ENCODE peak calls at places on chromosomes 16 and 17, in five cellular contexts. N is WTC11, D is HepG2, I is H1, J is K562. K is an unnamed sample.
A peak's percentile ranks its signal among the peaks of the same experiment; 100 is the strongest.

GRCh38 chr17:68184141-68184571 is 63.7 kb upstream of the AMZ2 start:
- DNase-seq in D (no peak), J (no peak), N (no peak), I (no peak), K (no peak)

GRCh38 chr17:56718515-56718914 is 115.2 kb downstream of the C17orf67 start:
- DNase-seq in N (no peak), J (no peak), D (no peak), I (no peak), K (no peak)

GRCh38 chr17:41308251-41308917 is 725 bp downstream of the KRTAP16-1 start:
- DNase-seq in D (no peak), I (no peak), N (no peak), J (no peak), K (peak; percentile 40)

GRCh38 chr17:79840204-79840988 is 1.2 kb upstream of the CBX4 start:
- DNase-seq in N (peak; percentile 63), D (no peak), J (no peak), I (peak; percentile 67), K (no peak)

GRCh38 chr17:50661795-50662391 is 27.2 kb downstream of the ABCC3 start:
- DNase-seq in N (no peak), J (peak; percentile 91), D (peak; percentile 93), I (no peak), K (no peak)

GRCh38 chr16:64089697-64090096 is 1032.2 kb downstream of the CDH11 start:
- DNase-seq in I (no peak), N (no peak), J (peak; percentile 2), D (peak; percentile 50), K (no peak)

GRCh38 chr16:14600164-14600563 is 29.9 kb downstream of the PARN start:
- DNase-seq in D (peak; percentile 23), N (no peak), I (no peak), J (peak; percentile 16), K (no peak)

GRCh38 chr17:68057531-68057952 is 22.0 kb downstream of the KPNA2 start:
- DNase-seq in D (no peak), J (peak; percentile 29), N (peak; percentile 35), I (no peak), K (no peak)

GRCh38 chr17:19876524-19877161 is 8.9 kb upstream of the ULK2 start:
- DNase-seq in D (no peak), N (no peak), I (no peak), J (no peak), K (no peak)

GRCh38 chr17:75048396-75048933 is 1.4 kb downstream of the KCTD2 start:
- DNase-seq in N (no peak), J (no peak), D (no peak), I (no peak), K (no peak)

GRCh38 chr16:87415441-87415840 is 23.3 kb downstream of the MAP1LC3B start:
- DNase-seq in D (no peak), J (no peak), N (no peak), I (no peak), K (no peak)

GRCh38 chr17:78659546-78659945 is 82.3 kb upstream of the DNAH17 start:
- DNase-seq in J (no peak), D (no peak), N (no peak), I (no peak), K (no peak)

GRCh38 chr17:68290955-68291835 is at the start of the genes ARSG and SLC16A6:
- DNase-seq in N (peak; percentile 79), D (peak; percentile 78), I (peak; percentile 87), J (peak; percentile 90), K (no peak)

GRCh38 chr16:77064037-77064436 is 127.0 kb upstream of the MON1B start:
- DNase-seq in D (no peak), J (no peak), I (no peak), N (no peak), K (no peak)

GRCh38 chr16:15946257-15947044 is 3.0 kb upstream of the ABCC1 start:
- DNase-seq in J (no peak), D (peak; percentile 91), N (no peak), I (no peak), K (no peak)

GRCh38 chr16:11100239-11100750 is 155.7 kb downstream of the SOCS1 start:
- DNase-seq in I (peak; percentile 60), D (no peak), N (peak; percentile 37), J (peak; percentile 91), K (peak; percentile 74)

GRCh38 chr16:87288753-87289362 is 28.3 kb downstream of the C16orf95 start:
- DNase-seq in I (no peak), J (no peak), D (no peak), N (no peak), K (no peak)

GRCh38 chr16:84504420-84505248 is at the start of gene MEAK7:
- DNase-seq in D (peak; percentile 98), J (peak; percentile 100), I (peak; percentile 100), N (peak; percentile 99), K (peak; percentile 86)

GRCh38 chr17:51398128-51398525 is 137.8 kb downstream of the UTP18 start:
- DNase-seq in J (no peak), N (no peak), I (no peak), D (no peak), K (no peak)

GRCh38 chr17:11144358-11145233 is 96.4 kb upstream of the SHISA6 start:
- DNase-seq in D (peak; percentile 18), I (peak; percentile 49), J (peak; percentile 21), N (peak; percentile 18), K (no peak)

GRCh38 chr17:30921544-30922196 is at the start of gene ADAP2:
- DNase-seq in I (peak; percentile 70), N (peak; percentile 68), D (no peak), J (peak; percentile 22), K (no peak)

GRCh38 chr17:247767-248166 is 66.3 kb upstream of the DOC2B start:
- DNase-seq in D (no peak), I (no peak), N (peak; percentile 8), J (no peak), K (no peak)

GRCh38 chr17:27862848-27863247 is 30.3 kb downstream of the LYRM9 start:
- DNase-seq in I (no peak), D (no peak), J (no peak), N (no peak), K (no peak)

GRCh38 chr17:75626496-75627038 is 6.7 kb upstream of the SMIM5 start:
- DNase-seq in I (no peak), D (no peak), J (no peak), N (no peak), K (no peak)

GRCh38 chr16:71404364-71404763 is 37.5 kb downstream of the TLE7 start:
- DNase-seq in D (no peak), J (no peak), N (no peak), I (no peak), K (no peak)

GRCh38 chr17:81012574-81013447 is 21.2 kb downstream of the CHMP6 start:
- DNase-seq in I (no peak), J (no peak), D (no peak), N (no peak), K (no peak)

GRCh38 chr16:28212532-28212873 is 738 bp upstream of the XPO6 start:
- DNase-seq in I (no peak), J (peak; percentile 41), D (no peak), N (no peak), K (no peak)

GRCh38 chr17:17173921-17174320 is 32.2 kb downstream of the PLD6 start:
- DNase-seq in J (no peak), I (no peak), N (no peak), D (no peak), K (no peak)

GRCh38 chr17:67891481-67892119 is 66.3 kb downstream of the BPTF start:
- DNase-seq in D (no peak), J (peak; percentile 25), I (no peak), N (no peak), K (no peak)

GRCh38 chr17:19238167-19238505 is 970 bp downstream of the EPN2 start:
- DNase-seq in J (no peak), D (no peak), N (peak; percentile 38), I (peak; percentile 60), K (no peak)

GRCh38 chr17:43146649-43147048 is 21.5 kb upstream of the BRCA1 start:
- DNase-seq in J (no peak), N (no peak), I (no peak), D (no peak), K (no peak)

GRCh38 chr16:19718624-19718965 is 524 bp downstream of the IQCK start:
- DNase-seq in D (no peak), J (peak; percentile 47), I (no peak), N (peak; percentile 54), K (no peak)

DNA sequence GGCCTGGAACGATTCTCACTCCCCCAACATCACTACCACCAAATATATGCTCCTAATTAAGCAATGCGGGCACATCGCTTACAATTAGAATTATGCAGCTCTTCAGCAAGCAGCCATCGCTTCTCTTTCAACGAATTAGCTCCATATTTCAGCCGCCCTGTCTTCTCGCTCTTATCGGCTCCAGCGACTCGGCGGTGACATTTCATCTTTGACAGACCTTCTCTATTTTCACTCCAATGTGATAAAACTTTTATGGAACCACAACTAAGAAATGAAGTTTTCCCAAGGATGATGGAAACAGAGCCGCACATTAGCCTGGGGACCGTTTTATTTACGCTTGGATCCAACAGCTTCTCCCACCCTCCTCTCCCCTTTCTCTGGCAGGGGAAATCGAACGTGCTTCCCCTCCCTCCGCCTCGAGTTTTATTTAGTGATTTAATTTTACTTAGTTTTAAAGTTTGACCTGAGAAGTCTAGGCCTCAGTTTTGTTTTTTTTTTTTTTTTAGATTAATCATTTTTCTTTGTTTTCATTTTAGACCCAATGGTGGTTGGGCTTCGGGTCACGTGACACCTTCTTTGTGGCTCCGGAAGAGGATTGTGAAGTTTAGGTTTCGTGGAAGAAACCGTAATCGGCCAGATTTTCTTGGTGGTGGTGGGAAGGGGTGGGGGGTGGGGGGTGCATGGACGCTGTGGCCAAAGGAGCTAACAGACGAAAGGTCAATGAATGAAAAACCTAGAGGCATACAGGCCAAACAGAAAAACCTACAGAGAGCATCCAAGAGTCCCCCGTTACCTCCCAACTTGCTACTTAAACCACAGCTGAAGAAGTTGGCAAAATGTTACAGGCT is 3.2 kb upstream of the HOXB2 start:
- DNase-seq in I (no peak), N (no peak), J (peak; percentile 91), D (no peak), K (no peak)
- TF ChIP-seq ATF2 in I (no peak), N (no peak), J (no peak), D (no peak), K (no peak)

GRCh38 chr17:3012926-3013581 is 50.4 kb downstream of the OR1D5 start:
- DNase-seq in N (peak; percentile 86), J (peak; percentile 46), I (peak; percentile 82), D (peak; percentile 53), K (peak; percentile 16)
- TF ChIP-seq ATF2 in N (no peak), J (no peak), I (no peak), D (no peak), K (no peak)

DNA sequence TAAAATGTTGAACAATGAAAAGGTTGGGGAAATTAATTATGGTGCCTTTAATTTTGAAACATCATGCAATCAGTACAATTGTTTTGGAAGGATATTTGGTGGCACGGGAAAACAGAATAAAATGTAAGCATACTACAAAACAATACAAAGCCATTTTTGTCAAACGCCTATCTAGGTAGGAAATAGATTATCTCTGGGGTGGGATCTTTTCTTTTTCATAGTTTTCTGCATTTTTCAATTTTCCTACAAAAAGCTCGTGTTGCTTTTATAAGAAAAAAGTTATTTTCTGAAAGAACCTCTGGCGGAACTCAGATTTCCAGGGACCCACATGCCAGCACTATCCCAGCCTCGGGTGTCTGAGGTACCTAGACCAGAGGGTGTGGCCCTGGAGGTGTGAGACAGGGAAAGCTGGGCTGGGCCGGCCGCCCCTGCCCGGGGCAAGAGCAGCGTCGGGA is 961 bp upstream of the MAP3K3 start:
- DNase-seq in D (no peak), I (no peak), N (no peak), J (no peak), K (no peak)
- TF ChIP-seq ATF2 in D (no peak), I (no peak), N (no peak), J (no peak), K (no peak)

GRCh38 chr16:608019-608418 is 18.2 kb downstream of the RAB40C start:
- DNase-seq in J (no peak), N (no peak), D (no peak), I (no peak), K (no peak)
- TF ChIP-seq ATF2 in J (no peak), N (no peak), D (no peak), I (no peak), K (no peak)

K was measured in GM12878.